ENCODE peak calls at places on chromosomes 16 and 17, in six cellular contexts. One of them, this sample, is unnamed.

GRCh38 chr16:5349101-5349500 is 251.5 kb upstream of the EEF2KMT start:
- DNase-seq in breast epithelium: no peak
- DNase-seq in CD4-positive, CD25-positive, alpha-beta regulatory T cell: no peak
- DNase-seq in stimulated activated CD8-positive, alpha-beta memory T cell treated with anti-CD3 and anti-CD28 coated beads, Interleukin-2, amount 100 ng/mL, for 48 hours: no peak
- DNase-seq in GM04503: no peak
- DNase-seq in activated CD4-positive, CD25-positive, alpha-beta regulatory T cell: no peak
- DNase-seq in this sample: no peak

GRCh38 chr16:47213761-47214440 is 70.2 kb upstream of the NETO2 start:
- DNase-seq in breast epithelium: no peak
- DNase-seq in CD4-positive, CD25-positive, alpha-beta regulatory T cell: no peak
- DNase-seq in stimulated activated CD8-positive, alpha-beta memory T cell treated with anti-CD3 and anti-CD28 coated beads, Interleukin-2, amount 100 ng/mL, for 48 hours: no peak
- DNase-seq in GM04503: no peak
- DNase-seq in activated CD4-positive, CD25-positive, alpha-beta regulatory T cell: no peak
- DNase-seq in this sample: peak

GRCh38 chr17:82331345-82331939 is 2.1 kb downstream of the SECTM1 start:
- DNase-seq in breast epithelium: no peak
- DNase-seq in CD4-positive, CD25-positive, alpha-beta regulatory T cell: no peak
- DNase-seq in stimulated activated CD8-positive, alpha-beta memory T cell treated with anti-CD3 and anti-CD28 coated beads, Interleukin-2, amount 100 ng/mL, for 48 hours: no peak
- DNase-seq in GM04503: no peak
- DNase-seq in activated CD4-positive, CD25-positive, alpha-beta regulatory T cell: no peak
- DNase-seq in this sample: no peak

GRCh38 chr16:81505011-81505660 is 60.5 kb downstream of the CMIP start:
- DNase-seq in breast epithelium: peak
- DNase-seq in CD4-positive, CD25-positive, alpha-beta regulatory T cell: no peak
- DNase-seq in stimulated activated CD8-positive, alpha-beta memory T cell treated with anti-CD3 and anti-CD28 coated beads, Interleukin-2, amount 100 ng/mL, for 48 hours: no peak
- DNase-seq in GM04503: no peak
- DNase-seq in activated CD4-positive, CD25-positive, alpha-beta regulatory T cell: no peak
- DNase-seq in this sample: no peak

GRCh38 chr16:61421111-61421510 is 615.1 kb downstream of the CDH8 start:
- DNase-seq in breast epithelium: no peak
- DNase-seq in CD4-positive, CD25-positive, alpha-beta regulatory T cell: no peak
- DNase-seq in stimulated activated CD8-positive, alpha-beta memory T cell treated with anti-CD3 and anti-CD28 coated beads, Interleukin-2, amount 100 ng/mL, for 48 hours: no peak
- DNase-seq in GM04503: no peak
- DNase-seq in activated CD4-positive, CD25-positive, alpha-beta regulatory T cell: no peak
- DNase-seq in this sample: no peak

GRCh38 chr16:3007059-3007956 is 5.4 kb upstream of the CLDN9 start:
- DNase-seq in breast epithelium: no peak
- DNase-seq in CD4-positive, CD25-positive, alpha-beta regulatory T cell: no peak
- DNase-seq in stimulated activated CD8-positive, alpha-beta memory T cell treated with anti-CD3 and anti-CD28 coated beads, Interleukin-2, amount 100 ng/mL, for 48 hours: no peak
- DNase-seq in GM04503: no peak
- DNase-seq in activated CD4-positive, CD25-positive, alpha-beta regulatory T cell: no peak
- DNase-seq in this sample: no peak

GRCh38 chr16:9225527-9226316 is 134.3 kb downstream of the HAPSTR1 start:
- DNase-seq in breast epithelium: no peak
- DNase-seq in CD4-positive, CD25-positive, alpha-beta regulatory T cell: no peak
- DNase-seq in stimulated activated CD8-positive, alpha-beta memory T cell treated with anti-CD3 and anti-CD28 coated beads, Interleukin-2, amount 100 ng/mL, for 48 hours: no peak
- DNase-seq in GM04503: no peak
- DNase-seq in activated CD4-positive, CD25-positive, alpha-beta regulatory T cell: no peak
- DNase-seq in this sample: peak

GRCh38 chr16:54135361-54136275 is 151.0 kb downstream of the IRX3 start:
- DNase-seq in breast epithelium: no peak
- DNase-seq in CD4-positive, CD25-positive, alpha-beta regulatory T cell: no peak
- DNase-seq in stimulated activated CD8-positive, alpha-beta memory T cell treated with anti-CD3 and anti-CD28 coated beads, Interleukin-2, amount 100 ng/mL, for 48 hours: no peak
- DNase-seq in GM04503: peak
- DNase-seq in activated CD4-positive, CD25-positive, alpha-beta regulatory T cell: no peak
- DNase-seq in this sample: peak

GRCh38 chr16:89401641-89402445 is 88.5 kb downstream of the ANKRD11 start:
- DNase-seq in breast epithelium: no peak
- DNase-seq in CD4-positive, CD25-positive, alpha-beta regulatory T cell: no peak
- DNase-seq in stimulated activated CD8-positive, alpha-beta memory T cell treated with anti-CD3 and anti-CD28 coated beads, Interleukin-2, amount 100 ng/mL, for 48 hours: no peak
- DNase-seq in GM04503: peak
- DNase-seq in activated CD4-positive, CD25-positive, alpha-beta regulatory T cell: no peak
- DNase-seq in this sample: no peak

GRCh38 chr16:77788196-77789084 is at the start of gene VAT1L:
- DNase-seq in breast epithelium: no peak
- DNase-seq in CD4-positive, CD25-positive, alpha-beta regulatory T cell: no peak
- DNase-seq in stimulated activated CD8-positive, alpha-beta memory T cell treated with anti-CD3 and anti-CD28 coated beads, Interleukin-2, amount 100 ng/mL, for 48 hours: no peak
- DNase-seq in GM04503: peak
- DNase-seq in activated CD4-positive, CD25-positive, alpha-beta regulatory T cell: no peak
- DNase-seq in this sample: peak

GRCh38 chr17:78291944-78292910 is 60.8 kb downstream of the TMEM235 start:
- DNase-seq in breast epithelium: no peak
- DNase-seq in CD4-positive, CD25-positive, alpha-beta regulatory T cell: no peak
- DNase-seq in stimulated activated CD8-positive, alpha-beta memory T cell treated with anti-CD3 and anti-CD28 coated beads, Interleukin-2, amount 100 ng/mL, for 48 hours: no peak
- DNase-seq in GM04503: no peak
- DNase-seq in activated CD4-positive, CD25-positive, alpha-beta regulatory T cell: no peak
- DNase-seq in this sample: no peak

GRCh38 chr16:14378131-14378551 is 251.9 kb downstream of the PARN start:
- DNase-seq in breast epithelium: no peak
- DNase-seq in CD4-positive, CD25-positive, alpha-beta regulatory T cell: no peak
- DNase-seq in stimulated activated CD8-positive, alpha-beta memory T cell treated with anti-CD3 and anti-CD28 coated beads, Interleukin-2, amount 100 ng/mL, for 48 hours: no peak
- DNase-seq in GM04503: no peak
- DNase-seq in activated CD4-positive, CD25-positive, alpha-beta regulatory T cell: no peak
- DNase-seq in this sample: peak

GRCh38 chr16:80723091-80723490 is 81.3 kb downstream of the CDYL2 start:
- DNase-seq in breast epithelium: no peak
- DNase-seq in CD4-positive, CD25-positive, alpha-beta regulatory T cell: no peak
- DNase-seq in stimulated activated CD8-positive, alpha-beta memory T cell treated with anti-CD3 and anti-CD28 coated beads, Interleukin-2, amount 100 ng/mL, for 48 hours: no peak
- DNase-seq in GM04503: no peak
- DNase-seq in activated CD4-positive, CD25-positive, alpha-beta regulatory T cell: no peak
- DNase-seq in this sample: no peak

GRCh38 chr16:3135120-3135715 is 389 bp downstream of the ZNF213 start:
- DNase-seq in breast epithelium: no peak
- DNase-seq in CD4-positive, CD25-positive, alpha-beta regulatory T cell: no peak
- DNase-seq in stimulated activated CD8-positive, alpha-beta memory T cell treated with anti-CD3 and anti-CD28 coated beads, Interleukin-2, amount 100 ng/mL, for 48 hours: no peak
- DNase-seq in GM04503: no peak
- DNase-seq in activated CD4-positive, CD25-positive, alpha-beta regulatory T cell: no peak
- DNase-seq in this sample: no peak

GRCh38 chr16:72992142-72992601 is 55.8 kb downstream of the ZFHX3 start:
- DNase-seq in breast epithelium: no peak
- DNase-seq in CD4-positive, CD25-positive, alpha-beta regulatory T cell: no peak
- DNase-seq in stimulated activated CD8-positive, alpha-beta memory T cell treated with anti-CD3 and anti-CD28 coated beads, Interleukin-2, amount 100 ng/mL, for 48 hours: no peak
- DNase-seq in GM04503: no peak
- DNase-seq in activated CD4-positive, CD25-positive, alpha-beta regulatory T cell: no peak
- DNase-seq in this sample: no peak

GRCh38 chr17:73705594-73705993 is 61.3 kb upstream of the SDK2 start:
- DNase-seq in breast epithelium: no peak
- DNase-seq in CD4-positive, CD25-positive, alpha-beta regulatory T cell: no peak
- DNase-seq in stimulated activated CD8-positive, alpha-beta memory T cell treated with anti-CD3 and anti-CD28 coated beads, Interleukin-2, amount 100 ng/mL, for 48 hours: no peak
- DNase-seq in GM04503: peak
- DNase-seq in activated CD4-positive, CD25-positive, alpha-beta regulatory T cell: no peak
- DNase-seq in this sample: no peak

GRCh38 chr17:80681215-80681614 is 136.6 kb downstream of the RPTOR start:
- DNase-seq in breast epithelium: no peak
- DNase-seq in CD4-positive, CD25-positive, alpha-beta regulatory T cell: no peak
- DNase-seq in stimulated activated CD8-positive, alpha-beta memory T cell treated with anti-CD3 and anti-CD28 coated beads, Interleukin-2, amount 100 ng/mL, for 48 hours: no peak
- DNase-seq in GM04503: no peak
- DNase-seq in activated CD4-positive, CD25-positive, alpha-beta regulatory T cell: no peak
- DNase-seq in this sample: no peak

GRCh38 chr16:23213831-23214230 is 31.3 kb downstream of the SCNN1G start:
- DNase-seq in breast epithelium: no peak
- DNase-seq in CD4-positive, CD25-positive, alpha-beta regulatory T cell: no peak
- DNase-seq in stimulated activated CD8-positive, alpha-beta memory T cell treated with anti-CD3 and anti-CD28 coated beads, Interleukin-2, amount 100 ng/mL, for 48 hours: no peak
- DNase-seq in GM04503: no peak
- DNase-seq in activated CD4-positive, CD25-positive, alpha-beta regulatory T cell: no peak
- DNase-seq in this sample: no peak

GRCh38 chr16:85479972-85480726 is 133.0 kb upstream of the GSE1 start:
- DNase-seq in breast epithelium: no peak
- DNase-seq in CD4-positive, CD25-positive, alpha-beta regulatory T cell: no peak
- DNase-seq in stimulated activated CD8-positive, alpha-beta memory T cell treated with anti-CD3 and anti-CD28 coated beads, Interleukin-2, amount 100 ng/mL, for 48 hours: no peak
- DNase-seq in GM04503: no peak
- DNase-seq in activated CD4-positive, CD25-positive, alpha-beta regulatory T cell: no peak
- DNase-seq in this sample: no peak

GRCh38 chr17:15966879-15967248 is 21.9 kb downstream of the ADORA2B start:
- DNase-seq in breast epithelium: no peak
- DNase-seq in CD4-positive, CD25-positive, alpha-beta regulatory T cell: no peak
- DNase-seq in stimulated activated CD8-positive, alpha-beta memory T cell treated with anti-CD3 and anti-CD28 coated beads, Interleukin-2, amount 100 ng/mL, for 48 hours: no peak
- DNase-seq in GM04503: no peak
- DNase-seq in activated CD4-positive, CD25-positive, alpha-beta regulatory T cell: no peak
- DNase-seq in this sample: no peak

GRCh38 chr17:13671771-13672170 is 70.0 kb upstream of the HS3ST3A1 start:
- DNase-seq in breast epithelium: no peak
- DNase-seq in CD4-positive, CD25-positive, alpha-beta regulatory T cell: no peak
- DNase-seq in stimulated activated CD8-positive, alpha-beta memory T cell treated with anti-CD3 and anti-CD28 coated beads, Interleukin-2, amount 100 ng/mL, for 48 hours: peak
- DNase-seq in GM04503: no peak
- DNase-seq in activated CD4-positive, CD25-positive, alpha-beta regulatory T cell: no peak
- DNase-seq in this sample: no peak

GRCh38 chr17:67376509-67376891 is 581 bp upstream of the PITPNC1 start:
- DNase-seq in breast epithelium: no peak
- DNase-seq in CD4-positive, CD25-positive, alpha-beta regulatory T cell: no peak
- DNase-seq in stimulated activated CD8-positive, alpha-beta memory T cell treated with anti-CD3 and anti-CD28 coated beads, Interleukin-2, amount 100 ng/mL, for 48 hours: no peak
- DNase-seq in GM04503: peak
- DNase-seq in activated CD4-positive, CD25-positive, alpha-beta regulatory T cell: no peak
- DNase-seq in this sample: peak

GRCh38 chr17:79075433-79075805 is 795 bp downstream of the ENGASE start:
- DNase-seq in breast epithelium: no peak
- DNase-seq in CD4-positive, CD25-positive, alpha-beta regulatory T cell: no peak
- DNase-seq in stimulated activated CD8-positive, alpha-beta memory T cell treated with anti-CD3 and anti-CD28 coated beads, Interleukin-2, amount 100 ng/mL, for 48 hours: no peak
- DNase-seq in GM04503: no peak
- DNase-seq in activated CD4-positive, CD25-positive, alpha-beta regulatory T cell: no peak
- DNase-seq in this sample: peak

GRCh38 chr16:66300501-66300900 is 66.0 kb upstream of the CDH5 start:
- DNase-seq in breast epithelium: no peak
- DNase-seq in CD4-positive, CD25-positive, alpha-beta regulatory T cell: no peak
- DNase-seq in stimulated activated CD8-positive, alpha-beta memory T cell treated with anti-CD3 and anti-CD28 coated beads, Interleukin-2, amount 100 ng/mL, for 48 hours: no peak
- DNase-seq in GM04503: no peak
- DNase-seq in activated CD4-positive, CD25-positive, alpha-beta regulatory T cell: no peak
- DNase-seq in this sample: no peak

GRCh38 chr17:63419949-63420867 is 25.9 kb downstream of the CYB561 start:
- DNase-seq in breast epithelium: no peak
- DNase-seq in CD4-positive, CD25-positive, alpha-beta regulatory T cell: no peak
- DNase-seq in stimulated activated CD8-positive, alpha-beta memory T cell treated with anti-CD3 and anti-CD28 coated beads, Interleukin-2, amount 100 ng/mL, for 48 hours: no peak
- DNase-seq in GM04503: no peak
- DNase-seq in activated CD4-positive, CD25-positive, alpha-beta regulatory T cell: no peak
- DNase-seq in this sample: no peak

GRCh38 chr16:85563515-85564276 is 49.4 kb upstream of the GSE1 start:
- DNase-seq in breast epithelium: no peak
- DNase-seq in CD4-positive, CD25-positive, alpha-beta regulatory T cell: no peak
- DNase-seq in stimulated activated CD8-positive, alpha-beta memory T cell treated with anti-CD3 and anti-CD28 coated beads, Interleukin-2, amount 100 ng/mL, for 48 hours: no peak
- DNase-seq in GM04503: no peak
- DNase-seq in activated CD4-positive, CD25-positive, alpha-beta regulatory T cell: no peak
- DNase-seq in this sample: peak

GRCh38 chr17:46776298-46777005 is 42.0 kb downstream of the WNT3 start:
- DNase-seq in breast epithelium: no peak
- DNase-seq in CD4-positive, CD25-positive, alpha-beta regulatory T cell: no peak
- DNase-seq in stimulated activated CD8-positive, alpha-beta memory T cell treated with anti-CD3 and anti-CD28 coated beads, Interleukin-2, amount 100 ng/mL, for 48 hours: no peak
- DNase-seq in GM04503: no peak
- DNase-seq in activated CD4-positive, CD25-positive, alpha-beta regulatory T cell: no peak
- DNase-seq in this sample: no peak

GRCh38 chr16:84774810-84775209 is 45.0 kb upstream of the CRISPLD2 start:
- DNase-seq in breast epithelium: no peak
- DNase-seq in CD4-positive, CD25-positive, alpha-beta regulatory T cell: no peak
- DNase-seq in stimulated activated CD8-positive, alpha-beta memory T cell treated with anti-CD3 and anti-CD28 coated beads, Interleukin-2, amount 100 ng/mL, for 48 hours: no peak
- DNase-seq in GM04503: peak
- DNase-seq in activated CD4-positive, CD25-positive, alpha-beta regulatory T cell: no peak
- DNase-seq in this sample: peak

GRCh38 chr16:89037261-89038152 is 56.1 kb upstream of the ACSF3 start:
- DNase-seq in breast epithelium: no peak
- DNase-seq in CD4-positive, CD25-positive, alpha-beta regulatory T cell: no peak
- DNase-seq in stimulated activated CD8-positive, alpha-beta memory T cell treated with anti-CD3 and anti-CD28 coated beads, Interleukin-2, amount 100 ng/mL, for 48 hours: no peak
- DNase-seq in GM04503: no peak
- DNase-seq in activated CD4-positive, CD25-positive, alpha-beta regulatory T cell: no peak
- DNase-seq in this sample: no peak

GRCh38 chr17:61054430-61054829 is 345.2 kb upstream of the TBX2 start:
- DNase-seq in breast epithelium: no peak
- DNase-seq in CD4-positive, CD25-positive, alpha-beta regulatory T cell: no peak
- DNase-seq in stimulated activated CD8-positive, alpha-beta memory T cell treated with anti-CD3 and anti-CD28 coated beads, Interleukin-2, amount 100 ng/mL, for 48 hours: no peak
- DNase-seq in GM04503: no peak
- DNase-seq in activated CD4-positive, CD25-positive, alpha-beta regulatory T cell: no peak
- DNase-seq in this sample: no peak

GRCh38 chr17:42422412-42422957 is 571 bp downstream of the CAVIN1 start:
- DNase-seq in breast epithelium: no peak
- DNase-seq in CD4-positive, CD25-positive, alpha-beta regulatory T cell: no peak
- DNase-seq in stimulated activated CD8-positive, alpha-beta memory T cell treated with anti-CD3 and anti-CD28 coated beads, Interleukin-2, amount 100 ng/mL, for 48 hours: no peak
- DNase-seq in GM04503: no peak
- DNase-seq in activated CD4-positive, CD25-positive, alpha-beta regulatory T cell: no peak
- DNase-seq in this sample: peak

GRCh38 chr17:76550712-76551615 is 11.1 kb downstream of the PRCD start:
- DNase-seq in breast epithelium: peak
- DNase-seq in CD4-positive, CD25-positive, alpha-beta regulatory T cell: no peak
- DNase-seq in stimulated activated CD8-positive, alpha-beta memory T cell treated with anti-CD3 and anti-CD28 coated beads, Interleukin-2, amount 100 ng/mL, for 48 hours: no peak
- DNase-seq in GM04503: no peak
- DNase-seq in activated CD4-positive, CD25-positive, alpha-beta regulatory T cell: no peak
- DNase-seq in this sample: no peak

GRCh38 chr16:12339686-12340085 is 363.2 kb downstream of the SNX29 start:
- DNase-seq in breast epithelium: no peak
- DNase-seq in CD4-positive, CD25-positive, alpha-beta regulatory T cell: no peak
- DNase-seq in stimulated activated CD8-positive, alpha-beta memory T cell treated with anti-CD3 and anti-CD28 coated beads, Interleukin-2, amount 100 ng/mL, for 48 hours: no peak
- DNase-seq in GM04503: no peak
- DNase-seq in activated CD4-positive, CD25-positive, alpha-beta regulatory T cell: no peak
- DNase-seq in this sample: no peak

GRCh38 chr16:89476811-89477261 is 13.5 kb downstream of the ANKRD11 start:
- DNase-seq in breast epithelium: no peak
- DNase-seq in CD4-positive, CD25-positive, alpha-beta regulatory T cell: no peak
- DNase-seq in stimulated activated CD8-positive, alpha-beta memory T cell treated with anti-CD3 and anti-CD28 coated beads, Interleukin-2, amount 100 ng/mL, for 48 hours: no peak
- DNase-seq in GM04503: no peak
- DNase-seq in activated CD4-positive, CD25-positive, alpha-beta regulatory T cell: no peak
- DNase-seq in this sample: no peak

GRCh38 chr17:69473801-69474170 is 59.3 kb downstream of the MAP2K6 start:
- DNase-seq in breast epithelium: no peak
- DNase-seq in CD4-positive, CD25-positive, alpha-beta regulatory T cell: no peak
- DNase-seq in stimulated activated CD8-positive, alpha-beta memory T cell treated with anti-CD3 and anti-CD28 coated beads, Interleukin-2, amount 100 ng/mL, for 48 hours: no peak
- DNase-seq in GM04503: peak
- DNase-seq in activated CD4-positive, CD25-positive, alpha-beta regulatory T cell: no peak
- DNase-seq in this sample: peak

GRCh38 chr16:2720719-2721633 is 952 bp upstream of the PRSS27 start:
- DNase-seq in breast epithelium: peak
- DNase-seq in CD4-positive, CD25-positive, alpha-beta regulatory T cell: peak
- DNase-seq in stimulated activated CD8-positive, alpha-beta memory T cell treated with anti-CD3 and anti-CD28 coated beads, Interleukin-2, amount 100 ng/mL, for 48 hours: peak
- DNase-seq in GM04503: peak
- DNase-seq in activated CD4-positive, CD25-positive, alpha-beta regulatory T cell: peak
- DNase-seq in this sample: peak

GRCh38 chr16:3311496-3311895 is 6.2 kb downstream of the ZNF75A start:
- DNase-seq in breast epithelium: no peak
- DNase-seq in CD4-positive, CD25-positive, alpha-beta regulatory T cell: no peak
- DNase-seq in stimulated activated CD8-positive, alpha-beta memory T cell treated with anti-CD3 and anti-CD28 coated beads, Interleukin-2, amount 100 ng/mL, for 48 hours: no peak
- DNase-seq in GM04503: no peak
- DNase-seq in activated CD4-positive, CD25-positive, alpha-beta regulatory T cell: no peak
- DNase-seq in this sample: no peak

GRCh38 chr16:4025428-4025827 is 90.8 kb downstream of the ADCY9 start:
- DNase-seq in breast epithelium: no peak
- DNase-seq in CD4-positive, CD25-positive, alpha-beta regulatory T cell: no peak
- DNase-seq in stimulated activated CD8-positive, alpha-beta memory T cell treated with anti-CD3 and anti-CD28 coated beads, Interleukin-2, amount 100 ng/mL, for 48 hours: no peak
- DNase-seq in GM04503: no peak
- DNase-seq in activated CD4-positive, CD25-positive, alpha-beta regulatory T cell: no peak
- DNase-seq in this sample: no peak

This sample was measured in HCEC 1CT.